ENCODE peak calls at places on chromosome 6, in nine cellular contexts. W is uterus; K is GM06990; D is left ventricle myocardium inferior; N is pancreas; L is CD8-positive, alpha-beta memory T cell; T is cardiac muscle cell; M is tibial nerve; B is adrenal gland. E is an unnamed sample.

GRCh38 chr6:29702519-29703103 is 20.6 kb upstream of the HLA-F start:
- DNase-seq in N (peak; percentile 66), D (peak; percentile 33), L (peak; percentile 41), B (no peak), W (no peak), K (peak; percentile 62), T (peak; percentile 23), M (peak; percentile 65), E (peak; percentile 54)

GRCh38 chr6:156984178-156984738 is 207.1 kb downstream of the ARID1B start:
- DNase-seq in N (no peak), M (no peak), W (no peak), B (no peak), D (no peak), T (no peak), K (no peak), L (no peak), E (no peak)

GRCh38 chr6:118986312-118986711 is 51.4 kb upstream of the MCM9 start:
- DNase-seq in W (no peak), B (no peak), N (no peak), L (no peak), D (no peak), K (no peak), M (no peak), T (no peak), E (no peak)

GRCh38 chr6:71394001-71394432 is 105.4 kb downstream of the OGFRL1 start:
- DNase-seq in B (no peak), K (no peak), M (no peak), T (peak; percentile 73), D (no peak), L (no peak), N (no peak), W (no peak), E (no peak)

GRCh38 chr6:79446006-79446405 is 91.2 kb downstream of the LCA5 start:
- DNase-seq in K (no peak), T (no peak), B (no peak), L (no peak), W (no peak), M (no peak), D (no peak), N (no peak), E (no peak)

GRCh38 chr6:134774244-134774643 is 175.7 kb downstream of the ALDH8A1 start:
- DNase-seq in B (no peak), T (peak; percentile 72), K (no peak), L (no peak), W (no peak), N (no peak), M (no peak), D (no peak), E (no peak)

GRCh38 chr6:44053760-44054556 is 73.3 kb downstream of the MRPL14 start:
- DNase-seq in N (no peak), K (no peak), D (no peak), W (no peak), L (no peak), B (no peak), T (peak; percentile 50), M (no peak), E (no peak)

GRCh38 chr6:41561386-41561785 is 15.2 kb downstream of the FOXP4 start:
- DNase-seq in L (no peak), M (no peak), W (no peak), D (no peak), N (no peak), B (no peak), K (no peak), T (no peak), E (no peak)

GRCh38 chr6:144897441-144897921 is 612.3 kb downstream of the UTRN start:
- DNase-seq in K (no peak), M (no peak), W (no peak), D (no peak), L (no peak), T (peak; percentile 36), N (no peak), B (no peak), E (peak; percentile 28)

GRCh38 chr6:37323568-37323967 is 30.2 kb upstream of the RNF8 start:
- DNase-seq in D (no peak), T (peak; percentile 37), L (no peak), W (no peak), M (no peak), N (no peak), B (no peak), K (no peak), E (no peak)

GRCh38 chr6:99587792-99588191 is 18.8 kb upstream of the PRDM13 start:
- DNase-seq in T (no peak), L (no peak), W (no peak), K (no peak), N (no peak), D (no peak), B (no peak), M (no peak), E (no peak)
- H3K27me3 ChIP-seq in T (peaks cover 100% of the 10 kb centered on the region), L (peaks cover 44% of the 10 kb centered on the region), W (peaks cover 37% of the 10 kb centered on the region), K (no peaks in the 10 kb centered on the region), N (peaks cover 30% of the 10 kb centered on the region), D (peaks cover 87% of the 10 kb centered on the region), B (peaks cover 40% of the 10 kb centered on the region), M (peaks cover 55% of the 10 kb centered on the region), E (peaks cover 47% of the 10 kb centered on the region)

GRCh38 chr6:1313755-1314503 is 2.0 kb downstream of the FOXQ1 start:
- DNase-seq in B (no peak), D (no peak), M (no peak), N (peak; percentile 89), T (no peak), K (no peak), W (no peak), L (no peak), E (peak; percentile 58)

GRCh38 chr6:1312193-1312443 is 220 bp downstream of the FOXQ1 start:
- DNase-seq in M (no peak), B (no peak), W (no peak), T (no peak), D (no peak), K (no peak), L (no peak), N (no peak), E (no peak)

GRCh38 chr6:1313364-1313754 is 1.5 kb downstream of the FOXQ1 start:
- DNase-seq in D (no peak), K (no peak), L (no peak), W (no peak), M (no peak), B (no peak), T (no peak), N (peak; percentile 67), E (no peak)

GRCh38 chr6:1311400-1312192 is at the start of gene FOXQ1:
- DNase-seq in M (no peak), T (peak; percentile 40), N (peak; percentile 89), L (no peak), K (peak; percentile 24), B (no peak), D (no peak), W (no peak), E (peak; percentile 77)

GRCh38 chr6:1312444-1313363 is 806 bp downstream of the FOXQ1 start:
- DNase-seq in K (no peak), L (no peak), W (no peak), D (no peak), N (peak; percentile 70), M (no peak), T (no peak), B (no peak), E (no peak)
- H3K27me3 ChIP-seq in K (peaks cover 4% of the 10 kb centered on the region), L (peaks cover 12% of the 10 kb centered on the region), W (peaks cover 37% of the 10 kb centered on the region), D (peaks cover 94% of the 10 kb centered on the region), N (peaks cover 13% of the 10 kb centered on the region), M (peaks cover 77% of the 10 kb centered on the region), T (peaks cover 95% of the 10 kb centered on the region), B (peaks cover 72% of the 10 kb centered on the region), E (peaks cover 71% of the 10 kb centered on the region)

GRCh38 chr6:138203315-138203714 is 15.0 kb downstream of the PBOV1 start:
- DNase-seq in T (no peak), B (no peak), N (no peak), L (no peak), W (no peak), K (no peak), D (no peak), M (no peak), E (no peak)

GRCh38 chr6:138205437-138206094 is 12.7 kb downstream of the PBOV1 start:
- DNase-seq in D (no peak), L (no peak), M (no peak), W (no peak), K (no peak), T (no peak), B (no peak), N (no peak), E (no peak)

GRCh38 chr6:138204303-138204702 is 14.0 kb downstream of the PBOV1 start:
- DNase-seq in L (no peak), M (no peak), D (no peak), T (no peak), N (no peak), K (no peak), W (no peak), B (no peak), E (no peak)

GRCh38 chr6:138204792-138205384 is 13.4 kb downstream of the PBOV1 start:
- DNase-seq in D (no peak), B (no peak), L (no peak), T (no peak), W (no peak), M (no peak), N (no peak), K (no peak), E (no peak)

DNA sequence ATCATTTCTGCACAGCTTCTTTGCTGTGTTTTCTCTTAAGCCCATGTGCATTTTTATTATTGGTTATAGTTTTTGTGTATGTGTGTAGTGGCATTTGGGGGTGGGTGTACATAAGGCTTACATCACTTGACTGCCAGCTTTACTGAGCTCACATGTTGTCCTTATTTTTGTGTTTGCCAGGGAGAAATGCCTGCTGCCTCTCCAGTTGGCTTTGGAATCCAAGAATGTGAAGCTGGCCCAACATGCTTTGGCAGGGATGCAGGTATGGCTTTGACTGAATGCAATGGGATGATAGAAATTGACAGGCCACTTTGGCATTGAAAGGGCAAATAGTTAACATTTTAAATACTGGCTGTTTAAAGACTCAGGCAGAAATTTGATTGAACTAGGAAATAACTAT is 11.4 kb downstream of the PBOV1 start:
- DNase-seq in L (no peak), N (no peak), D (no peak), K (no peak), M (no peak), T (no peak), B (no peak), W (no peak), E (no peak)
- H3K27me3 ChIP-seq in L (no peaks in the 10 kb centered on the region), N (no peaks in the 10 kb centered on the region), D (no peaks in the 10 kb centered on the region), K (no peaks in the 10 kb centered on the region), M (no peaks in the 10 kb centered on the region), T (no peaks in the 10 kb centered on the region), B (peaks cover 6% of the 10 kb centered on the region), W (no peaks in the 10 kb centered on the region), E (no peaks in the 10 kb centered on the region)

GRCh38 chr6:921400-921799 is 228.5 kb upstream of the EXOC2 start:
- DNase-seq in K (no peak), T (no peak), B (no peak), L (no peak), N (no peak), W (no peak), D (no peak), M (no peak), E (no peak)

GRCh38 chr6:927157-927556 is 234.2 kb upstream of the EXOC2 start:
- DNase-seq in L (no peak), D (no peak), T (no peak), W (no peak), N (no peak), M (no peak), K (no peak), B (no peak), E (no peak)

GRCh38 chr6:920512-920911 is 227.6 kb upstream of the EXOC2 start:
- DNase-seq in N (no peak), W (no peak), K (no peak), D (no peak), B (no peak), L (no peak), T (no peak), M (no peak), E (no peak)

GRCh38 chr6:925656-926213 is 232.8 kb upstream of the EXOC2 start:
- DNase-seq in W (no peak), L (no peak), M (no peak), T (no peak), K (no peak), B (no peak), D (no peak), N (no peak), E (no peak)

GRCh38 chr6:924661-925060 is 231.7 kb upstream of the EXOC2 start:
- DNase-seq in D (no peak), L (no peak), M (no peak), N (no peak), W (no peak), T (no peak), K (no peak), B (no peak), E (no peak)
- H3K27me3 ChIP-seq in D (peaks cover 53% of the 10 kb centered on the region), L (no peaks in the 10 kb centered on the region), M (no peaks in the 10 kb centered on the region), N (no peaks in the 10 kb centered on the region), W (no peaks in the 10 kb centered on the region), T (no peaks in the 10 kb centered on the region), K (peaks cover 1% of the 10 kb centered on the region), B (no peaks in the 10 kb centered on the region), E (no peaks in the 10 kb centered on the region)